ENCODE peak calls at places on chromosomes 16 and 17, in eight cellular contexts. Q is amniotic stem cell; L is caudate nucleus; T is T47D; E is ACHN; S is stimulated activated CD4-positive, alpha-beta T cell treated with anti-CD3 and anti-CD28 coated beads, Interleukin-15, amount 100 ng/mL, for 24 hours; M is KBM-7; G is HEK293T. P is an unnamed sample.

GRCh38 chr16:19001788-19002187 is 18.1 kb downstream of the TMC7 start:
- DNase-seq in Q (no peak), M (no peak), E (peak), T (no peak), G (no peak), L (peak), S (no peak), P (peak)

GRCh38 chr16:85137323-85138072 is 25.2 kb upstream of the CIBAR2 start:
- DNase-seq in G (no peak), S (no peak), E (peak), Q (peak), L (peak), T (peak), M (no peak), P (no peak)

GRCh38 chr17:42538482-42538881 is 2.4 kb downstream of the NAGLU start:
- DNase-seq in M (no peak), E (no peak), S (no peak), T (no peak), G (no peak), L (no peak), Q (no peak), P (no peak)

GRCh38 chr16:88844412-88845118 is 12.2 kb downstream of the GALNS start:
- DNase-seq in M (no peak), T (no peak), G (no peak), Q (no peak), E (no peak), S (no peak), L (no peak), P (peak)

GRCh38 chr17:40901981-40902862 is 17.2 kb upstream of the KRT20 start:
- DNase-seq in Q (no peak), L (no peak), M (no peak), E (peak), S (no peak), T (no peak), G (no peak), P (no peak)

GRCh38 chr17:17401271-17401781 is 75.5 kb upstream of the MED9 start:
- DNase-seq in Q (no peak), L (no peak), G (peak), S (no peak), T (no peak), M (peak), E (peak), P (peak)

GRCh38 chr17:5418858-5419355 is 555 bp downstream of the NUP88 start:
- DNase-seq in E (peak), L (no peak), T (no peak), S (peak), Q (no peak), G (no peak), M (peak), P (peak)

GRCh38 chr16:63998-64913 is 8.2 kb downstream of the RHBDF1 start:
- DNase-seq in L (no peak), Q (no peak), S (no peak), G (no peak), M (no peak), T (no peak), E (no peak), P (no peak)

GRCh38 chr17:83000738-83001137 is 78.7 kb upstream of the METRNL start:
- DNase-seq in Q (no peak), G (no peak), M (no peak), E (no peak), S (no peak), L (no peak), T (no peak), P (no peak)

GRCh38 chr17:19940722-19941464 is 36.7 kb downstream of the AKAP10 start:
- DNase-seq in L (no peak), Q (no peak), T (no peak), E (peak), M (no peak), G (no peak), S (no peak), P (no peak)

GRCh38 chr16:29743827-29744531 is 1.8 kb downstream of the C16orf54 start:
- DNase-seq in L (no peak), S (peak), Q (no peak), E (no peak), G (no peak), M (no peak), T (no peak), P (no peak)

GRCh38 chr17:50904522-50905459 is 38.6 kb upstream of the TOB1 start:
- DNase-seq in E (no peak), M (no peak), T (no peak), S (no peak), Q (no peak), G (no peak), L (peak), P (no peak)

GRCh38 chr16:1052791-1053521 is 19.6 kb upstream of the SSTR5 start:
- DNase-seq in G (no peak), Q (no peak), E (no peak), M (no peak), S (no peak), T (no peak), L (no peak), P (no peak)

GRCh38 chr16:966505-966904 is 4.3 kb downstream of the LMF1 start:
- DNase-seq in L (no peak), T (no peak), E (no peak), S (no peak), G (no peak), M (no peak), Q (no peak), P (no peak)

GRCh38 chr17:49567104-49567521 is 8.6 kb upstream of the NXPH3 start:
- DNase-seq in L (no peak), M (no peak), S (no peak), E (no peak), G (no peak), T (no peak), Q (no peak), P (no peak)

GRCh38 chr16:85733839-85734170 is 17.1 kb downstream of the C16orf74 start:
- DNase-seq in Q (no peak), T (no peak), S (no peak), L (no peak), M (no peak), G (no peak), E (no peak), P (peak)

GRCh38 chr17:28898261-28898955 is 875 bp upstream of the FLOT2 start:
- DNase-seq in T (no peak), M (no peak), Q (no peak), E (no peak), S (no peak), L (no peak), G (no peak), P (no peak)

GRCh38 chr17:2982854-2983636 is 80.4 kb downstream of the OR1D5 start:
- DNase-seq in E (peak), L (peak), S (no peak), T (no peak), G (no peak), M (no peak), Q (no peak), P (peak)

GRCh38 chr17:45948881-45949624 is 50.0 kb upstream of the STH start:
- DNase-seq in S (peak), M (peak), Q (peak), T (peak), L (peak), E (peak), G (peak), P (peak)

GRCh38 chr17:44307387-44308186 is 814 bp upstream of the RUNDC3A start:
- DNase-seq in G (peak), M (no peak), S (no peak), T (peak), E (peak), Q (no peak), L (peak), P (no peak)